ENCODE peak calls at places on chromosomes 6 and 20, in six cellular contexts. J is stimulated activated CD4-positive, alpha-beta T cell treated with anti-CD3 and anti-CD28 coated beads, Interleukin-2, amount 100 ng/mL, for 24 hours; I is nephron progenitor cell; K is LHCN-M2; O is aorta; U is neuronal stem cell. B is an unnamed sample.

GRCh38 chr6:25714765-25715164 is 39.8 kb upstream of the SLC17A4 start:
- DNase-seq in J (no peak), I (no peak), K (peak), O (no peak), U (no peak), B (no peak)

GRCh38 chr6:109303647-109304283 is 78.5 kb downstream of the CD164 start:
- DNase-seq in J (no peak), I (no peak), K (no peak), O (no peak), U (no peak), B (no peak)

GRCh38 chr6:44263357-44264100 is 1.8 kb downstream of the NFKBIE start:
- DNase-seq in J (no peak), I (peak), K (no peak), O (no peak), U (no peak), B (no peak)

GRCh38 chr6:79446006-79446405 is 91.2 kb downstream of the LCA5 start:
- DNase-seq in J (no peak), I (no peak), K (no peak), O (no peak), U (no peak), B (no peak)

GRCh38 chr6:99151634-99152344 is 197.7 kb downstream of the FAXC start:
- DNase-seq in J (peak), I (peak), K (peak), O (no peak), U (peak), B (peak)

GRCh38 chr6:3751019-3751729 is at the start of gene PXDC1:
- DNase-seq in J (peak), I (peak), K (no peak), O (peak), U (peak), B (no peak)

GRCh38 chr6:28695671-28696537 is 170.2 kb downstream of the GPX5 start:
- DNase-seq in J (no peak), I (no peak), K (peak), O (no peak), U (no peak), B (no peak)

GRCh38 chr6:105836889-105837288 is 249.2 kb upstream of the PRDM1 start:
- DNase-seq in J (no peak), I (no peak), K (no peak), O (no peak), U (no peak), B (no peak)

GRCh38 chr20:57707320-57707719 is 2.5 kb downstream of the PMEPA1 start:
- DNase-seq in J (no peak), I (no peak), K (no peak), O (no peak), U (no peak), B (no peak)

GRCh38 chr20:11092151-11092550 is 418.4 kb upstream of the JAG1 start:
- DNase-seq in J (no peak), I (no peak), K (no peak), O (no peak), U (no peak), B (no peak)

GRCh38 chr6:4585682-4586468 is 190.3 kb upstream of the CDYL start:
- DNase-seq in J (no peak), I (no peak), K (no peak), O (no peak), U (no peak), B (no peak)

GRCh38 chr6:164247106-164247505 is 832.6 kb downstream of the QKI start:
- DNase-seq in J (no peak), I (no peak), K (peak), O (no peak), U (peak), B (no peak)

GRCh38 chr6:45419574-45420082 is 41.9 kb upstream of the SUPT3H start:
- DNase-seq in J (peak), I (peak), K (no peak), O (peak), U (peak), B (peak)

GRCh38 chr6:26330835-26331808 is 33.9 kb upstream of the BTN3A2 start:
- DNase-seq in J (peak), I (no peak), K (peak), O (no peak), U (no peak), B (no peak)

GRCh38 chr6:56671651-56672461 is 29.2 kb upstream of the DST start:
- DNase-seq in J (no peak), I (no peak), K (peak), O (peak), U (no peak), B (no peak)

GRCh38 chr6:87407531-87407895 is 259 bp upstream of the CFAP206 start:
- DNase-seq in J (no peak), I (no peak), K (no peak), O (no peak), U (no peak), B (no peak)

GRCh38 chr6:160085713-160086505 is 35.7 kb upstream of the SLC22A1 start:
- DNase-seq in J (no peak), I (no peak), K (no peak), O (no peak), U (no peak), B (no peak)

GRCh38 chr20:50710492-50711063 is 19.2 kb upstream of the RIPOR3 start:
- DNase-seq in J (no peak), I (no peak), K (no peak), O (no peak), U (no peak), B (no peak)

GRCh38 chr6:102355578-102355977 is 962.1 kb downstream of the GRIK2 start:
- DNase-seq in J (no peak), I (no peak), K (no peak), O (no peak), U (no peak), B (no peak)

GRCh38 chr20:32336918-32337347 is 21.2 kb upstream of the ASXL1 start:
- DNase-seq in J (no peak), I (no peak), K (no peak), O (no peak), U (no peak), B (no peak)

GRCh38 chr6:37074053-37074827 is 68.8 kb downstream of the FGD2 start:
- DNase-seq in J (no peak), I (no peak), K (no peak), O (peak), U (no peak), B (peak)

GRCh38 chr6:111846511-111847409 is 26.5 kb downstream of the FYN start:
- DNase-seq in J (no peak), I (no peak), K (no peak), O (no peak), U (no peak), B (peak)

GRCh38 chr6:6811151-6812002 is 222.9 kb downstream of the LY86 start:
- DNase-seq in J (no peak), I (no peak), K (peak), O (no peak), U (no peak), B (peak)

GRCh38 chr6:163369628-163370365 is 44.7 kb upstream of the QKI start:
- DNase-seq in J (no peak), I (no peak), K (no peak), O (no peak), U (no peak), B (no peak)

GRCh38 chr6:15622045-15622750 is 40.6 kb downstream of the DTNBP1 start:
- DNase-seq in J (no peak), I (no peak), K (no peak), O (no peak), U (no peak), B (no peak)

GRCh38 chr6:115838763-115839401 is 221.8 kb downstream of the FRK start:
- DNase-seq in J (peak), I (peak), K (peak), O (no peak), U (no peak), B (no peak)

GRCh38 chr20:44001667-44002596 is 87.3 kb downstream of the TOX2 start:
- DNase-seq in J (no peak), I (no peak), K (no peak), O (no peak), U (no peak), B (no peak)

GRCh38 chr20:4053516-4053919 is 38.2 kb upstream of the RNF24 start:
- DNase-seq in J (no peak), I (no peak), K (peak), O (no peak), U (no peak), B (no peak)

GRCh38 chr20:61353261-61353995 is 101.4 kb downstream of the CDH4 start:
- DNase-seq in J (no peak), I (no peak), K (no peak), O (no peak), U (no peak), B (no peak)

GRCh38 chr6:134094436-134094835 is 42.0 kb upstream of the SLC2A12 start:
- DNase-seq in J (no peak), I (no peak), K (no peak), O (no peak), U (peak), B (no peak)

GRCh38 chr20:5215592-5216304 is 88.9 kb downstream of the CDS2 start:
- DNase-seq in J (no peak), I (no peak), K (no peak), O (no peak), U (no peak), B (no peak)

GRCh38 chr20:31652917-31653385 is 15.2 kb downstream of the COX4I2 start:
- DNase-seq in J (no peak), I (no peak), K (peak), O (no peak), U (no peak), B (no peak)

B was measured in heart right ventricle.